ENCODE peak calls at places on chromosomes 1 and 21, in nine cellular contexts. One of them, this sample, is unnamed.

GRCh38 chr1:183989078-183989577 is 48.4 kb downstream of the COLGALT2 start:
- DNase-seq in progenitor cell of endocrine pancreas: no peak
- DNase-seq in mesothelial cell of epicardium: no peak
- DNase-seq in stimulated activated CD4-positive, alpha-beta T cell treated with anti-CD3 and anti-CD28 coated beads, Interleukin-12 subunit alpha, Interleukin-12 subunit beta, amount 100 ng/mL, for 48 hours: peak
- DNase-seq in dorsolateral prefrontal cortex: peak
- DNase-seq in occipital lobe: peak
- DNase-seq in HCEC 1CT: peak
- DNase-seq in Caco-2: no peak
- DNase-seq in activated CD4-positive, alpha-beta memory T cell treated with anti-CD3 and anti-CD28 coated beads, Interleukin-2, amount 10 ng/mL, durations not matched to agents 7 days and 5 days: no peak
- DNase-seq in this sample: peak

GRCh38 chr1:10890391-10891073 is 94.1 kb upstream of the CASZ1 start:
- DNase-seq in HCEC 1CT: no peak
- DNase-seq in dorsolateral prefrontal cortex: no peak
- DNase-seq in progenitor cell of endocrine pancreas: no peak
- DNase-seq in stimulated activated CD4-positive, alpha-beta T cell treated with anti-CD3 and anti-CD28 coated beads, Interleukin-12 subunit alpha, Interleukin-12 subunit beta, amount 100 ng/mL, for 48 hours: no peak
- DNase-seq in activated CD4-positive, alpha-beta memory T cell treated with anti-CD3 and anti-CD28 coated beads, Interleukin-2, amount 10 ng/mL, durations not matched to agents 7 days and 5 days: no peak
- DNase-seq in occipital lobe: no peak
- DNase-seq in mesothelial cell of epicardium: no peak
- DNase-seq in Caco-2: no peak
- DNase-seq in this sample: no peak

GRCh38 chr21:31459457-31459856 is 115.4 kb upstream of the TIAM1 start:
- DNase-seq in occipital lobe: no peak
- DNase-seq in HCEC 1CT: no peak
- DNase-seq in activated CD4-positive, alpha-beta memory T cell treated with anti-CD3 and anti-CD28 coated beads, Interleukin-2, amount 10 ng/mL, durations not matched to agents 7 days and 5 days: no peak
- DNase-seq in dorsolateral prefrontal cortex: peak
- DNase-seq in Caco-2: no peak
- DNase-seq in progenitor cell of endocrine pancreas: no peak
- DNase-seq in mesothelial cell of epicardium: no peak
- DNase-seq in stimulated activated CD4-positive, alpha-beta T cell treated with anti-CD3 and anti-CD28 coated beads, Interleukin-12 subunit alpha, Interleukin-12 subunit beta, amount 100 ng/mL, for 48 hours: no peak
- DNase-seq in this sample: peak

GRCh38 chr1:51237714-51238403 is 1.8 kb downstream of the RNF11 start:
- DNase-seq in Caco-2: no peak
- DNase-seq in HCEC 1CT: peak
- DNase-seq in mesothelial cell of epicardium: no peak
- DNase-seq in stimulated activated CD4-positive, alpha-beta T cell treated with anti-CD3 and anti-CD28 coated beads, Interleukin-12 subunit alpha, Interleukin-12 subunit beta, amount 100 ng/mL, for 48 hours: no peak
- DNase-seq in occipital lobe: no peak
- DNase-seq in dorsolateral prefrontal cortex: no peak
- DNase-seq in activated CD4-positive, alpha-beta memory T cell treated with anti-CD3 and anti-CD28 coated beads, Interleukin-2, amount 10 ng/mL, durations not matched to agents 7 days and 5 days: no peak
- DNase-seq in progenitor cell of endocrine pancreas: no peak
- DNase-seq in this sample: peak

GRCh38 chr1:218779341-218779831 is 394.3 kb upstream of the LYPLAL1 start:
- DNase-seq in mesothelial cell of epicardium: no peak
- DNase-seq in dorsolateral prefrontal cortex: no peak
- DNase-seq in stimulated activated CD4-positive, alpha-beta T cell treated with anti-CD3 and anti-CD28 coated beads, Interleukin-12 subunit alpha, Interleukin-12 subunit beta, amount 100 ng/mL, for 48 hours: no peak
- DNase-seq in activated CD4-positive, alpha-beta memory T cell treated with anti-CD3 and anti-CD28 coated beads, Interleukin-2, amount 10 ng/mL, durations not matched to agents 7 days and 5 days: no peak
- DNase-seq in progenitor cell of endocrine pancreas: no peak
- DNase-seq in Caco-2: no peak
- DNase-seq in occipital lobe: no peak
- DNase-seq in HCEC 1CT: peak
- DNase-seq in this sample: no peak

GRCh38 chr1:186304982-186305949 is 69.8 kb downstream of the TPR start:
- DNase-seq in stimulated activated CD4-positive, alpha-beta T cell treated with anti-CD3 and anti-CD28 coated beads, Interleukin-12 subunit alpha, Interleukin-12 subunit beta, amount 100 ng/mL, for 48 hours: no peak
- DNase-seq in Caco-2: no peak
- DNase-seq in occipital lobe: no peak
- DNase-seq in progenitor cell of endocrine pancreas: no peak
- DNase-seq in activated CD4-positive, alpha-beta memory T cell treated with anti-CD3 and anti-CD28 coated beads, Interleukin-2, amount 10 ng/mL, durations not matched to agents 7 days and 5 days: no peak
- DNase-seq in mesothelial cell of epicardium: no peak
- DNase-seq in HCEC 1CT: peak
- DNase-seq in dorsolateral prefrontal cortex: no peak
- DNase-seq in this sample: peak

GRCh38 chr1:168288311-168289052 is 7.8 kb downstream of the TBX19 start:
- DNase-seq in progenitor cell of endocrine pancreas: no peak
- DNase-seq in activated CD4-positive, alpha-beta memory T cell treated with anti-CD3 and anti-CD28 coated beads, Interleukin-2, amount 10 ng/mL, durations not matched to agents 7 days and 5 days: no peak
- DNase-seq in occipital lobe: no peak
- DNase-seq in HCEC 1CT: peak
- DNase-seq in dorsolateral prefrontal cortex: no peak
- DNase-seq in Caco-2: no peak
- DNase-seq in mesothelial cell of epicardium: no peak
- DNase-seq in stimulated activated CD4-positive, alpha-beta T cell treated with anti-CD3 and anti-CD28 coated beads, Interleukin-12 subunit alpha, Interleukin-12 subunit beta, amount 100 ng/mL, for 48 hours: no peak
- DNase-seq in this sample: no peak

GRCh38 chr1:224182057-224182865 is 779 bp upstream of the DEGS1 start:
- DNase-seq in Caco-2: no peak
- DNase-seq in mesothelial cell of epicardium: no peak
- DNase-seq in dorsolateral prefrontal cortex: no peak
- DNase-seq in progenitor cell of endocrine pancreas: no peak
- DNase-seq in occipital lobe: no peak
- DNase-seq in stimulated activated CD4-positive, alpha-beta T cell treated with anti-CD3 and anti-CD28 coated beads, Interleukin-12 subunit alpha, Interleukin-12 subunit beta, amount 100 ng/mL, for 48 hours: no peak
- DNase-seq in activated CD4-positive, alpha-beta memory T cell treated with anti-CD3 and anti-CD28 coated beads, Interleukin-2, amount 10 ng/mL, durations not matched to agents 7 days and 5 days: peak
- DNase-seq in HCEC 1CT: no peak
- DNase-seq in this sample: no peak

GRCh38 chr21:25960423-25960822 is 210.1 kb downstream of the APP start:
- DNase-seq in occipital lobe: no peak
- DNase-seq in progenitor cell of endocrine pancreas: no peak
- DNase-seq in stimulated activated CD4-positive, alpha-beta T cell treated with anti-CD3 and anti-CD28 coated beads, Interleukin-12 subunit alpha, Interleukin-12 subunit beta, amount 100 ng/mL, for 48 hours: no peak
- DNase-seq in mesothelial cell of epicardium: no peak
- DNase-seq in dorsolateral prefrontal cortex: no peak
- DNase-seq in activated CD4-positive, alpha-beta memory T cell treated with anti-CD3 and anti-CD28 coated beads, Interleukin-2, amount 10 ng/mL, durations not matched to agents 7 days and 5 days: no peak
- DNase-seq in Caco-2: no peak
- DNase-seq in HCEC 1CT: no peak
- DNase-seq in this sample: no peak

GRCh38 chr1:44820328-44820944 is 12.1 kb downstream of the BTBD19 start:
- DNase-seq in activated CD4-positive, alpha-beta memory T cell treated with anti-CD3 and anti-CD28 coated beads, Interleukin-2, amount 10 ng/mL, durations not matched to agents 7 days and 5 days: no peak
- DNase-seq in Caco-2: no peak
- DNase-seq in mesothelial cell of epicardium: no peak
- DNase-seq in HCEC 1CT: no peak
- DNase-seq in progenitor cell of endocrine pancreas: no peak
- DNase-seq in stimulated activated CD4-positive, alpha-beta T cell treated with anti-CD3 and anti-CD28 coated beads, Interleukin-12 subunit alpha, Interleukin-12 subunit beta, amount 100 ng/mL, for 48 hours: no peak
- DNase-seq in occipital lobe: no peak
- DNase-seq in dorsolateral prefrontal cortex: no peak
- DNase-seq in this sample: no peak

GRCh38 chr1:44994306-44994898 is 8.0 kb upstream of the EIF2B3 start:
- DNase-seq in activated CD4-positive, alpha-beta memory T cell treated with anti-CD3 and anti-CD28 coated beads, Interleukin-2, amount 10 ng/mL, durations not matched to agents 7 days and 5 days: no peak
- DNase-seq in mesothelial cell of epicardium: no peak
- DNase-seq in progenitor cell of endocrine pancreas: no peak
- DNase-seq in stimulated activated CD4-positive, alpha-beta T cell treated with anti-CD3 and anti-CD28 coated beads, Interleukin-12 subunit alpha, Interleukin-12 subunit beta, amount 100 ng/mL, for 48 hours: no peak
- DNase-seq in dorsolateral prefrontal cortex: no peak
- DNase-seq in occipital lobe: no peak
- DNase-seq in Caco-2: no peak
- DNase-seq in HCEC 1CT: no peak
- DNase-seq in this sample: no peak

GRCh38 chr1:228105269-228105995 is 2.3 kb upstream of the C1orf35 start:
- DNase-seq in stimulated activated CD4-positive, alpha-beta T cell treated with anti-CD3 and anti-CD28 coated beads, Interleukin-12 subunit alpha, Interleukin-12 subunit beta, amount 100 ng/mL, for 48 hours: no peak
- DNase-seq in occipital lobe: no peak
- DNase-seq in activated CD4-positive, alpha-beta memory T cell treated with anti-CD3 and anti-CD28 coated beads, Interleukin-2, amount 10 ng/mL, durations not matched to agents 7 days and 5 days: no peak
- DNase-seq in progenitor cell of endocrine pancreas: no peak
- DNase-seq in HCEC 1CT: no peak
- DNase-seq in Caco-2: no peak
- DNase-seq in dorsolateral prefrontal cortex: no peak
- DNase-seq in mesothelial cell of epicardium: no peak
- DNase-seq in this sample: no peak

GRCh38 chr1:119544165-119544762 is 37.3 kb downstream of the HSD3B1 start:
- DNase-seq in Caco-2: no peak
- DNase-seq in progenitor cell of endocrine pancreas: no peak
- DNase-seq in HCEC 1CT: no peak
- DNase-seq in activated CD4-positive, alpha-beta memory T cell treated with anti-CD3 and anti-CD28 coated beads, Interleukin-2, amount 10 ng/mL, durations not matched to agents 7 days and 5 days: no peak
- DNase-seq in occipital lobe: no peak
- DNase-seq in stimulated activated CD4-positive, alpha-beta T cell treated with anti-CD3 and anti-CD28 coated beads, Interleukin-12 subunit alpha, Interleukin-12 subunit beta, amount 100 ng/mL, for 48 hours: no peak
- DNase-seq in dorsolateral prefrontal cortex: no peak
- DNase-seq in mesothelial cell of epicardium: no peak
- DNase-seq in this sample: no peak

GRCh38 chr1:163231385-163231784 is 28.7 kb upstream of the RGS5 start:
- DNase-seq in progenitor cell of endocrine pancreas: no peak
- DNase-seq in Caco-2: no peak
- DNase-seq in stimulated activated CD4-positive, alpha-beta T cell treated with anti-CD3 and anti-CD28 coated beads, Interleukin-12 subunit alpha, Interleukin-12 subunit beta, amount 100 ng/mL, for 48 hours: no peak
- DNase-seq in dorsolateral prefrontal cortex: no peak
- DNase-seq in activated CD4-positive, alpha-beta memory T cell treated with anti-CD3 and anti-CD28 coated beads, Interleukin-2, amount 10 ng/mL, durations not matched to agents 7 days and 5 days: no peak
- DNase-seq in occipital lobe: no peak
- DNase-seq in mesothelial cell of epicardium: no peak
- DNase-seq in HCEC 1CT: peak
- DNase-seq in this sample: no peak

GRCh38 chr21:36254106-36254941 is 65.7 kb upstream of the MORC3 start:
- DNase-seq in mesothelial cell of epicardium: no peak
- DNase-seq in progenitor cell of endocrine pancreas: no peak
- DNase-seq in HCEC 1CT: no peak
- DNase-seq in occipital lobe: no peak
- DNase-seq in activated CD4-positive, alpha-beta memory T cell treated with anti-CD3 and anti-CD28 coated beads, Interleukin-2, amount 10 ng/mL, durations not matched to agents 7 days and 5 days: no peak
- DNase-seq in dorsolateral prefrontal cortex: no peak
- DNase-seq in Caco-2: no peak
- DNase-seq in stimulated activated CD4-positive, alpha-beta T cell treated with anti-CD3 and anti-CD28 coated beads, Interleukin-12 subunit alpha, Interleukin-12 subunit beta, amount 100 ng/mL, for 48 hours: no peak
- DNase-seq in this sample: no peak

GRCh38 chr1:43346636-43347035 is 9.0 kb downstream of the MPL start:
- DNase-seq in mesothelial cell of epicardium: no peak
- DNase-seq in HCEC 1CT: no peak
- DNase-seq in occipital lobe: no peak
- DNase-seq in dorsolateral prefrontal cortex: no peak
- DNase-seq in Caco-2: no peak
- DNase-seq in stimulated activated CD4-positive, alpha-beta T cell treated with anti-CD3 and anti-CD28 coated beads, Interleukin-12 subunit alpha, Interleukin-12 subunit beta, amount 100 ng/mL, for 48 hours: no peak
- DNase-seq in progenitor cell of endocrine pancreas: no peak
- DNase-seq in activated CD4-positive, alpha-beta memory T cell treated with anti-CD3 and anti-CD28 coated beads, Interleukin-2, amount 10 ng/mL, durations not matched to agents 7 days and 5 days: no peak
- DNase-seq in this sample: no peak

GRCh38 chr1:116988908-116989307 is 12.7 kb upstream of the CD101 start:
- DNase-seq in Caco-2: no peak
- DNase-seq in activated CD4-positive, alpha-beta memory T cell treated with anti-CD3 and anti-CD28 coated beads, Interleukin-2, amount 10 ng/mL, durations not matched to agents 7 days and 5 days: no peak
- DNase-seq in dorsolateral prefrontal cortex: no peak
- DNase-seq in HCEC 1CT: no peak
- DNase-seq in stimulated activated CD4-positive, alpha-beta T cell treated with anti-CD3 and anti-CD28 coated beads, Interleukin-12 subunit alpha, Interleukin-12 subunit beta, amount 100 ng/mL, for 48 hours: no peak
- DNase-seq in occipital lobe: no peak
- DNase-seq in mesothelial cell of epicardium: no peak
- DNase-seq in progenitor cell of endocrine pancreas: no peak
- DNase-seq in this sample: no peak

GRCh38 chr1:201540846-201541735 is 2.2 kb downstream of the NAV1 start:
- DNase-seq in dorsolateral prefrontal cortex: no peak
- DNase-seq in HCEC 1CT: no peak
- DNase-seq in progenitor cell of endocrine pancreas: no peak
- DNase-seq in mesothelial cell of epicardium: no peak
- DNase-seq in occipital lobe: no peak
- DNase-seq in activated CD4-positive, alpha-beta memory T cell treated with anti-CD3 and anti-CD28 coated beads, Interleukin-2, amount 10 ng/mL, durations not matched to agents 7 days and 5 days: no peak
- DNase-seq in Caco-2: no peak
- DNase-seq in stimulated activated CD4-positive, alpha-beta T cell treated with anti-CD3 and anti-CD28 coated beads, Interleukin-12 subunit alpha, Interleukin-12 subunit beta, amount 100 ng/mL, for 48 hours: no peak
- DNase-seq in this sample: no peak

GRCh38 chr1:212633144-212633543 is 24.6 kb downstream of the ATF3 start:
- DNase-seq in HCEC 1CT: no peak
- DNase-seq in stimulated activated CD4-positive, alpha-beta T cell treated with anti-CD3 and anti-CD28 coated beads, Interleukin-12 subunit alpha, Interleukin-12 subunit beta, amount 100 ng/mL, for 48 hours: no peak
- DNase-seq in Caco-2: no peak
- DNase-seq in progenitor cell of endocrine pancreas: no peak
- DNase-seq in mesothelial cell of epicardium: no peak
- DNase-seq in occipital lobe: no peak
- DNase-seq in dorsolateral prefrontal cortex: no peak
- DNase-seq in activated CD4-positive, alpha-beta memory T cell treated with anti-CD3 and anti-CD28 coated beads, Interleukin-2, amount 10 ng/mL, durations not matched to agents 7 days and 5 days: no peak
- DNase-seq in this sample: no peak

GRCh38 chr1:42008264-42008663 is 89.5 kb upstream of the HIVEP3 start:
- DNase-seq in dorsolateral prefrontal cortex: no peak
- DNase-seq in mesothelial cell of epicardium: no peak
- DNase-seq in stimulated activated CD4-positive, alpha-beta T cell treated with anti-CD3 and anti-CD28 coated beads, Interleukin-12 subunit alpha, Interleukin-12 subunit beta, amount 100 ng/mL, for 48 hours: no peak
- DNase-seq in progenitor cell of endocrine pancreas: no peak
- DNase-seq in Caco-2: no peak
- DNase-seq in HCEC 1CT: no peak
- DNase-seq in activated CD4-positive, alpha-beta memory T cell treated with anti-CD3 and anti-CD28 coated beads, Interleukin-2, amount 10 ng/mL, durations not matched to agents 7 days and 5 days: no peak
- DNase-seq in occipital lobe: no peak
- DNase-seq in this sample: no peak

GRCh38 chr1:226532553-226532952 is 16.0 kb upstream of the STUM start:
- DNase-seq in progenitor cell of endocrine pancreas: no peak
- DNase-seq in stimulated activated CD4-positive, alpha-beta T cell treated with anti-CD3 and anti-CD28 coated beads, Interleukin-12 subunit alpha, Interleukin-12 subunit beta, amount 100 ng/mL, for 48 hours: no peak
- DNase-seq in dorsolateral prefrontal cortex: no peak
- DNase-seq in HCEC 1CT: no peak
- DNase-seq in Caco-2: no peak
- DNase-seq in mesothelial cell of epicardium: no peak
- DNase-seq in activated CD4-positive, alpha-beta memory T cell treated with anti-CD3 and anti-CD28 coated beads, Interleukin-2, amount 10 ng/mL, durations not matched to agents 7 days and 5 days: no peak
- DNase-seq in occipital lobe: no peak
- DNase-seq in this sample: no peak

GRCh38 chr1:55131801-55132200 is 83.4 kb downstream of the USP24 start:
- DNase-seq in Caco-2: no peak
- DNase-seq in HCEC 1CT: peak
- DNase-seq in stimulated activated CD4-positive, alpha-beta T cell treated with anti-CD3 and anti-CD28 coated beads, Interleukin-12 subunit alpha, Interleukin-12 subunit beta, amount 100 ng/mL, for 48 hours: no peak
- DNase-seq in activated CD4-positive, alpha-beta memory T cell treated with anti-CD3 and anti-CD28 coated beads, Interleukin-2, amount 10 ng/mL, durations not matched to agents 7 days and 5 days: no peak
- DNase-seq in occipital lobe: no peak
- DNase-seq in mesothelial cell of epicardium: no peak
- DNase-seq in progenitor cell of endocrine pancreas: no peak
- DNase-seq in dorsolateral prefrontal cortex: no peak
- DNase-seq in this sample: peak

GRCh38 chr1:205009666-205010065 is 33.3 kb upstream of the CNTN2 start:
- DNase-seq in dorsolateral prefrontal cortex: no peak
- DNase-seq in Caco-2: no peak
- DNase-seq in stimulated activated CD4-positive, alpha-beta T cell treated with anti-CD3 and anti-CD28 coated beads, Interleukin-12 subunit alpha, Interleukin-12 subunit beta, amount 100 ng/mL, for 48 hours: no peak
- DNase-seq in HCEC 1CT: no peak
- DNase-seq in occipital lobe: no peak
- DNase-seq in mesothelial cell of epicardium: no peak
- DNase-seq in progenitor cell of endocrine pancreas: no peak
- DNase-seq in activated CD4-positive, alpha-beta memory T cell treated with anti-CD3 and anti-CD28 coated beads, Interleukin-2, amount 10 ng/mL, durations not matched to agents 7 days and 5 days: no peak
- DNase-seq in this sample: no peak